ENCODE peak calls at places on chromosomes 1 and 21, in six cellular contexts. V is Karpas-422; O is lung microvascular endothelial cell; K is activated CD8-positive, alpha-beta memory T cell treated with anti-CD3 and anti-CD28 coated beads for 1 hour; N is choroid plexus epithelial cell; D is HTR-8/SVneo. T is an unnamed sample.

GRCh38 chr1:106755682-106756406 is 300.6 kb upstream of the PRMT6 start:
- DNase-seq in V (no peak), O (no peak), K (no peak), N (peak), D (no peak), T (no peak)

GRCh38 chr1:14259191-14259757 is 339.2 kb upstream of the KAZN start:
- DNase-seq in V (no peak), O (no peak), K (no peak), N (peak), D (no peak), T (no peak)

GRCh38 chr1:37476460-37477197 is 2.2 kb downstream of the ZC3H12A start:
- DNase-seq in V (no peak), O (peak), K (no peak), N (peak), D (peak), T (peak)

GRCh38 chr1:35269190-35269988 is 880 bp downstream of the ZMYM4 start:
- DNase-seq in V (no peak), O (peak), K (no peak), N (peak), D (no peak), T (no peak)

GRCh38 chr1:202164271-202165037 is 4.1 kb upstream of the PTPN7 start:
- DNase-seq in V (no peak), O (no peak), K (no peak), N (no peak), D (no peak), T (no peak)

GRCh38 chr1:203286161-203286984 is 18.9 kb upstream of the BTG2 start:
- DNase-seq in V (peak), O (no peak), K (no peak), N (no peak), D (no peak), T (peak)

GRCh38 chr21:29812947-29813346 is 126.8 kb downstream of the GRIK1 start:
- DNase-seq in V (no peak), O (no peak), K (no peak), N (no peak), D (no peak), T (no peak)

GRCh38 chr1:215606564-215607168 is 39.6 kb downstream of the KCTD3 start:
- DNase-seq in V (peak), O (peak), K (no peak), N (peak), D (peak), T (peak)

GRCh38 chr1:40831001-40831732 is 31.0 kb downstream of the CITED4 start:
- DNase-seq in V (no peak), O (no peak), K (no peak), N (no peak), D (no peak), T (no peak)

GRCh38 chr1:51309291-51309690 is 21.1 kb downstream of the TTC39A start:
- DNase-seq in V (no peak), O (no peak), K (no peak), N (no peak), D (no peak), T (no peak)

GRCh38 chr1:115706774-115707425 is 61.6 kb downstream of the CASQ2 start:
- DNase-seq in V (peak), O (peak), K (no peak), N (peak), D (peak), T (peak)

GRCh38 chr21:33622253-33622652 is 19.3 kb downstream of the CRYZL1 start:
- DNase-seq in V (no peak), O (no peak), K (no peak), N (no peak), D (no peak), T (no peak)

GRCh38 chr1:38781872-38782617 is 77.5 kb downstream of the RRAGC start:
- DNase-seq in V (no peak), O (no peak), K (no peak), N (no peak), D (no peak), T (no peak)

GRCh38 chr1:95309031-95309459 is 75.0 kb downstream of the RWDD3 start:
- DNase-seq in V (peak), O (peak), K (no peak), N (peak), D (peak), T (peak)

GRCh38 chr1:151197863-151198253 is 494 bp upstream of the PIP5K1A start:
- DNase-seq in V (peak), O (no peak), K (no peak), N (no peak), D (no peak), T (no peak)